ENCODE peak calls at places on chromosome 6, in five cellular contexts. W is CD4-positive, alpha-beta T cell; P is keratinocyte; Z is fibroblast of pulmonary artery; S is brain microvascular endothelial cell. K is an unnamed sample.
A peak's percentile ranks its signal among the peaks of the same experiment; 100 is the strongest.

GRCh38 chr6:81950877-81951276 is 198.4 kb upstream of the TENT5A start:
- DNase-seq in P (no peak), W (no peak), Z (peak; percentile 34), S (peak; percentile 39), K (peak; percentile 6)

GRCh38 chr6:15132854-15133670 is 112.8 kb upstream of the JARID2 start:
- DNase-seq in P (peak; percentile 92), Z (peak; percentile 56), S (peak; percentile 80), W (no peak), K (peak; percentile 94)

GRCh38 chr6:127160484-127160883 is 42.0 kb downstream of the RSPO3 start:
- DNase-seq in P (no peak), S (no peak), W (no peak), Z (no peak), K (no peak)

GRCh38 chr6:132244744-132245143 is 156.5 kb downstream of the MOXD1 start:
- DNase-seq in S (no peak), W (no peak), Z (no peak), P (no peak), K (no peak)

GRCh38 chr6:90440586-90441338 is 144.1 kb upstream of the BACH2 start:
- DNase-seq in S (no peak), P (no peak), W (no peak), Z (no peak), K (no peak)

GRCh38 chr6:41654433-41655020 is 16.3 kb downstream of the MDFI start:
- DNase-seq in S (no peak), P (no peak), W (no peak), Z (no peak), K (no peak)

GRCh38 chr6:14276667-14277404 is 159.3 kb downstream of the CD83 start:
- DNase-seq in P (no peak), Z (no peak), W (no peak), S (peak; percentile 39), K (no peak)

GRCh38 chr6:16296061-16296670 is 57.8 kb downstream of the GMPR start:
- DNase-seq in Z (no peak), P (no peak), W (no peak), S (no peak), K (no peak)

GRCh38 chr6:166490671-166491500 is 95.6 kb downstream of the RAMACL start:
- DNase-seq in P (no peak), S (peak; percentile 61), W (no peak), Z (peak; percentile 90), K (no peak)

GRCh38 chr6:41505084-41506049 is 40.8 kb upstream of the FOXP4 start:
- DNase-seq in W (no peak), P (no peak), S (peak; percentile 39), Z (peak; percentile 76), K (peak; percentile 83)

GRCh38 chr6:135600086-135600702 is 102.7 kb upstream of the AHI1 start:
- DNase-seq in Z (no peak), P (no peak), W (no peak), S (no peak), K (peak; percentile 94)

GRCh38 chr6:109318328-109318876 is 63.9 kb downstream of the CD164 start:
- DNase-seq in P (no peak), Z (no peak), S (no peak), W (no peak), K (no peak)

GRCh38 chr6:111800821-111801220 is 72.4 kb downstream of the FYN start:
- DNase-seq in W (no peak), P (no peak), S (no peak), Z (no peak), K (no peak)

GRCh38 chr6:17574871-17575560 is 25.1 kb upstream of the FAM8A1 start:
- DNase-seq in W (no peak), S (peak; percentile 78), P (no peak), Z (peak; percentile 71), K (no peak)

GRCh38 chr6:108165714-108166663 is at the start of gene NR2E1:
- DNase-seq in Z (no peak), S (no peak), W (no peak), P (no peak), K (peak; percentile 48)

GRCh38 chr6:109821494-109821893 is 130.4 kb downstream of the FIG4 start:
- DNase-seq in Z (no peak), P (no peak), W (no peak), S (no peak), K (no peak)

GRCh38 chr6:88705601-88706000 is 257.8 kb downstream of the RNGTT start:
- DNase-seq in S (no peak), W (no peak), P (no peak), Z (no peak), K (no peak)

GRCh38 chr6:37125779-37126553 is 44.0 kb upstream of the PIM1 start:
- DNase-seq in W (no peak), P (no peak), Z (no peak), S (no peak), K (no peak)

GRCh38 chr6:152651986-152652385 is 14.8 kb upstream of the SYNE1 start:
- DNase-seq in P (no peak), S (no peak), W (no peak), Z (no peak), K (no peak)

GRCh38 chr6:111573892-111574800 is 31.5 kb downstream of the TRAF3IP2 start:
- DNase-seq in Z (peak; percentile 93), P (no peak), S (peak; percentile 80), W (no peak), K (peak; percentile 35)

GRCh38 chr6:129030231-129030630 is 147.3 kb downstream of the LAMA2 start:
- DNase-seq in S (no peak), Z (no peak), W (no peak), P (no peak), K (no peak)

GRCh38 chr6:145866449-145867401 is 52.1 kb upstream of the FBXO30 start:
- DNase-seq in P (no peak), S (no peak), W (no peak), Z (no peak), K (no peak)

GRCh38 chr6:107075951-107076381 is 39.3 kb downstream of the BEND3 start:
- DNase-seq in P (no peak), Z (peak; percentile 56), S (no peak), W (no peak), K (no peak)

GRCh38 chr6:139852067-139852466 is 477.6 kb upstream of the CITED2 start:
- DNase-seq in P (no peak), S (no peak), W (no peak), Z (no peak), K (no peak)

GRCh38 chr6:37449984-37450383 is 17.0 kb downstream of the CMTR1 start:
- DNase-seq in S (no peak), P (no peak), Z (no peak), W (no peak), K (no peak)

GRCh38 chr6:81606965-81607381 is 145.5 kb downstream of the TENT5A start:
- DNase-seq in Z (peak; percentile 64), S (no peak), P (no peak), W (no peak), K (no peak)

GRCh38 chr6:1239805-1240204 is 72.1 kb upstream of the FOXQ1 start:
- DNase-seq in P (no peak), S (no peak), Z (no peak), W (no peak), K (no peak)

GRCh38 chr6:149766156-149766768 is 16.7 kb downstream of the PCMT1 start:
- DNase-seq in W (no peak), S (peak; percentile 97), P (no peak), Z (peak; percentile 94), K (no peak)